ENCODE peak calls at places on chromosomes 13 and 19, in ten cellular contexts. One of them, this sample, is unnamed.

GRCh38 chr13:51067376-51068125 is 43.5 kb downstream of the C13orf42 start:
- DNase-seq in uterus: no peak
- DNase-seq in prostate gland: no peak
- DNase-seq in body of pancreas: no peak
- DNase-seq in thyroid gland: no peak
- DNase-seq in NB4: no peak
- DNase-seq in heart left ventricle: no peak
- DNase-seq in tibial nerve: no peak
- DNase-seq in K562: no peak
- DNase-seq in A549: no peak
- DNase-seq in this sample: no peak

GRCh38 chr19:56477429-56478338 is 539 bp upstream of the ZNF667 start:
- DNase-seq in NB4: no peak
- DNase-seq in tibial nerve: peak; percentile 63
- DNase-seq in prostate gland: peak; percentile 92
- DNase-seq in K562: peak; percentile 16
- DNase-seq in A549: no peak
- DNase-seq in thyroid gland: peak; percentile 92
- DNase-seq in uterus: peak; percentile 91
- DNase-seq in heart left ventricle: peak; percentile 97
- DNase-seq in body of pancreas: peak; percentile 79
- DNase-seq in this sample: peak; percentile 77

GRCh38 chr19:3761382-3762129 is at the start of gene APBA3:
- DNase-seq in NB4: peak; percentile 83
- DNase-seq in uterus: peak; percentile 92
- DNase-seq in A549: peak; percentile 88
- DNase-seq in body of pancreas: peak; percentile 94
- DNase-seq in K562: peak; percentile 91
- DNase-seq in prostate gland: peak; percentile 80
- DNase-seq in tibial nerve: peak; percentile 88
- DNase-seq in heart left ventricle: peak; percentile 93
- DNase-seq in thyroid gland: peak; percentile 90
- DNase-seq in this sample: peak; percentile 85

GRCh38 chr13:36848228-36848982 is 29.4 kb downstream of the RFXAP start:
- DNase-seq in thyroid gland: no peak
- DNase-seq in K562: no peak
- DNase-seq in uterus: no peak
- DNase-seq in prostate gland: no peak
- DNase-seq in A549: peak; percentile 6
- DNase-seq in heart left ventricle: no peak
- DNase-seq in NB4: peak; percentile 35
- DNase-seq in tibial nerve: no peak
- DNase-seq in body of pancreas: no peak
- DNase-seq in this sample: no peak

GRCh38 chr13:114077938-114078335 is 54.5 kb downstream of the RASA3 start:
- DNase-seq in body of pancreas: no peak
- DNase-seq in uterus: peak; percentile 59
- DNase-seq in K562: peak; percentile 20
- DNase-seq in heart left ventricle: peak; percentile 24
- DNase-seq in NB4: no peak
- DNase-seq in thyroid gland: no peak
- DNase-seq in prostate gland: no peak
- DNase-seq in A549: no peak
- DNase-seq in tibial nerve: peak; percentile 9
- DNase-seq in this sample: peak; percentile 68

GRCh38 chr19:900302-901111 is 7.2 kb downstream of the RNU6-9 start:
- DNase-seq in prostate gland: no peak
- DNase-seq in heart left ventricle: no peak
- DNase-seq in uterus: no peak
- DNase-seq in A549: peak; percentile 62
- DNase-seq in NB4: no peak
- DNase-seq in tibial nerve: no peak
- DNase-seq in K562: peak; percentile 91
- DNase-seq in body of pancreas: no peak
- DNase-seq in thyroid gland: no peak
- DNase-seq in this sample: no peak

GRCh38 chr19:11964496-11964857 is 363 bp upstream of the ZNF763 start:
- DNase-seq in heart left ventricle: no peak
- DNase-seq in K562: no peak
- DNase-seq in uterus: no peak
- DNase-seq in A549: no peak
- DNase-seq in tibial nerve: no peak
- DNase-seq in prostate gland: peak; percentile 10
- DNase-seq in thyroid gland: no peak
- DNase-seq in NB4: no peak
- DNase-seq in body of pancreas: no peak
- DNase-seq in this sample: no peak

GRCh38 chr13:53513199-53513598 is 484.6 kb downstream of the OLFM4 start:
- DNase-seq in uterus: no peak
- DNase-seq in NB4: no peak
- DNase-seq in A549: no peak
- DNase-seq in heart left ventricle: no peak
- DNase-seq in body of pancreas: no peak
- DNase-seq in tibial nerve: no peak
- DNase-seq in thyroid gland: peak; percentile 31
- DNase-seq in prostate gland: no peak
- DNase-seq in K562: no peak
- DNase-seq in this sample: no peak

GRCh38 chr19:15379083-15379995 is at the start of gene AKAP8:
- DNase-seq in body of pancreas: peak; percentile 99
- DNase-seq in uterus: peak; percentile 99
- DNase-seq in heart left ventricle: peak; percentile 99
- DNase-seq in prostate gland: peak; percentile 99
- DNase-seq in thyroid gland: peak; percentile 99
- DNase-seq in NB4: peak; percentile 98
- DNase-seq in K562: peak; percentile 97
- DNase-seq in tibial nerve: peak; percentile 98
- DNase-seq in A549: peak; percentile 98
- DNase-seq in this sample: peak; percentile 98
- TF ChIP-seq POLR2A in body of pancreas: peak; percentile 90
- TF ChIP-seq POLR2A in uterus: peak; percentile 65
- TF ChIP-seq POLR2A in heart left ventricle: peak; percentile 32
- TF ChIP-seq POLR2A in prostate gland: peak; percentile 66
- TF ChIP-seq POLR2A in thyroid gland: peak; percentile 82
- TF ChIP-seq POLR2A in NB4: peak; percentile 49
- TF ChIP-seq POLR2A in K562: peak; percentile 93
- TF ChIP-seq POLR2A in tibial nerve: peak; percentile 79
- TF ChIP-seq POLR2A in A549: peak; percentile 53
- TF ChIP-seq POLR2A in this sample: no peak

GRCh38 chr13:61880576-61881283 is 465.1 kb upstream of the PCDH20 start:
- DNase-seq in K562: peak; percentile 7
- DNase-seq in tibial nerve: no peak
- DNase-seq in heart left ventricle: no peak
- DNase-seq in prostate gland: no peak
- DNase-seq in uterus: no peak
- DNase-seq in A549: peak; percentile 34
- DNase-seq in body of pancreas: no peak
- DNase-seq in thyroid gland: peak; percentile 41
- DNase-seq in NB4: peak; percentile 71
- DNase-seq in this sample: no peak
- TF ChIP-seq CTCF in K562: no peak
- TF ChIP-seq CTCF in tibial nerve: peak; percentile 21
- TF ChIP-seq CTCF in heart left ventricle: peak; percentile 42
- TF ChIP-seq CTCF in prostate gland: no peak
- TF ChIP-seq CTCF in uterus: no peak
- TF ChIP-seq CTCF in A549: peak; percentile 13
- TF ChIP-seq CTCF in body of pancreas: peak; percentile 43
- TF ChIP-seq CTCF in thyroid gland: peak; percentile 53
- TF ChIP-seq CTCF in NB4: peak; percentile 91
- TF ChIP-seq CTCF in this sample: no peak

GRCh38 chr19:45676851-45677263 is 8.8 kb downstream of the GIPR start:
- DNase-seq in K562: no peak
- DNase-seq in uterus: no peak
- DNase-seq in prostate gland: no peak
- DNase-seq in tibial nerve: no peak
- DNase-seq in heart left ventricle: no peak
- DNase-seq in NB4: no peak
- DNase-seq in A549: no peak
- DNase-seq in thyroid gland: peak; percentile 23
- DNase-seq in body of pancreas: peak; percentile 64
- DNase-seq in this sample: no peak

GRCh38 chr19:45681391-45682015 is 10.2 kb downstream of the SNRPD2 start:
- DNase-seq in A549: peak; percentile 92
- DNase-seq in tibial nerve: peak; percentile 56
- DNase-seq in thyroid gland: peak; percentile 86
- DNase-seq in prostate gland: peak; percentile 92
- DNase-seq in body of pancreas: peak; percentile 91
- DNase-seq in heart left ventricle: peak; percentile 86
- DNase-seq in NB4: peak; percentile 78
- DNase-seq in uterus: peak; percentile 82
- DNase-seq in K562: peak; percentile 78
- DNase-seq in this sample: peak; percentile 80

GRCh38 chr19:45682908-45683307 is 8.8 kb downstream of the SNRPD2 start:
- DNase-seq in prostate gland: no peak
- DNase-seq in thyroid gland: no peak
- DNase-seq in A549: no peak
- DNase-seq in NB4: no peak
- DNase-seq in K562: no peak
- DNase-seq in tibial nerve: no peak
- DNase-seq in body of pancreas: no peak
- DNase-seq in uterus: no peak
- DNase-seq in heart left ventricle: no peak
- DNase-seq in this sample: no peak

GRCh38 chr19:45682117-45682516 is 9.6 kb downstream of the SNRPD2 start:
- DNase-seq in prostate gland: no peak
- DNase-seq in tibial nerve: no peak
- DNase-seq in uterus: no peak
- DNase-seq in body of pancreas: no peak
- DNase-seq in heart left ventricle: no peak
- DNase-seq in K562: no peak
- DNase-seq in thyroid gland: no peak
- DNase-seq in NB4: no peak
- DNase-seq in A549: no peak
- DNase-seq in this sample: no peak

DNA sequence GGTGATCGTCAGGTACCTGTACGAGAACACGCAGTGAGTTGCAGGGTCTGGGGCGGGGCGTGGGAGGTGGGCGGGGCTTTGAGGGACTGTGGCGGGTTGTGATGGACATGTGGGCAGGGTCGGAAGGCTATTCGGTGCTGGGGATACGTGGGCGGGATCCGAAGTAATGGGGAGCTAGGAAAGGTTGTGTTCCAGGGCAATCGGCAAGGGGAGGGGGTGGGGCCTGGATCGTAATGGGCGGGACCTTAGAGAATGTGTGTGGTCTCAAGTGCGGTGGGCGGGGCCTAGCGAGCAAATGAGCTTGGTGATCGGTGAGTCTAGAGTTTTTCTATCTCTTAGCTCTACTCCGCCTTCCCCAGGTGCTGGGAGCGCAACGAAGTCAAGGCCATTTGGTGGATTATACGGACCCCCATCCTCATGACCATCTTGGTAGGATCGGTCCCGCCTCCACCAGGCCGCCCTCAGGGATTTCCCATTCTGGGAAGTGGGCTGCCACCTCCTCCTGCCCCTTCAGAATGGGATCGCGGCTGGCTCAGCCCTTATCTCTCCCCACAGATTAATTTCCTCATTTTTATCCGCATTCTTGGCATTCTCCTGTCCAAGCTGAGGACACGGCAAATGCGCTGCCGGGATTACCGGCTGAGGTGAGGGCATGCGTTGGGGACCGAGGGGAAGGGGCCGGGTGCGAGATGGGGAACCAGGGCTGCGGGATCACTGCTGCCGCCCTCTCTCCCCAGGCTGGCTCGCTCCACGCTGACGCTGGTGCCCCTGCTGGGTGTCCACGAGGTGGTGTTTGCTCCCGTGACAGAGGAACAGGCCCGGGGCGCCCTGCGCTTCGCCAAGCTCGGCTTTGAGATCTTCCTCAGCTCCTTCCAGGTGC is 9.6 kb downstream of the GIPR start:
- DNase-seq in heart left ventricle: peak; percentile 77
- DNase-seq in A549: peak; percentile 97
- DNase-seq in NB4: peak; percentile 35
- DNase-seq in body of pancreas: peak; percentile 99
- DNase-seq in prostate gland: peak; percentile 92
- DNase-seq in uterus: peak; percentile 29
- DNase-seq in tibial nerve: peak; percentile 36
- DNase-seq in K562: peak; percentile 57
- DNase-seq in thyroid gland: peak; percentile 84
- DNase-seq in this sample: peak; percentile 94
- H3K4me3 ChIP-seq in heart left ventricle: peak overlapping the region; percentile 12
- H3K4me3 ChIP-seq in A549: peak overlapping the region; percentile 42
- H3K4me3 ChIP-seq in NB4: no peak overlapping the region
- H3K4me3 ChIP-seq in body of pancreas: peak overlapping the region; percentile 8
- H3K4me3 ChIP-seq in prostate gland: peak overlapping the region; percentile 29
- H3K4me3 ChIP-seq in uterus: no peak overlapping the region
- H3K4me3 ChIP-seq in tibial nerve: peak overlapping the region; percentile 33
- H3K4me3 ChIP-seq in K562: no peak overlapping the region
- H3K4me3 ChIP-seq in thyroid gland: peak overlapping the region; percentile 25
- H3K4me3 ChIP-seq in this sample: no peak overlapping the region

GRCh38 chr19:5023128-5023571 is 54.2 kb downstream of the KDM4B start:
- DNase-seq in body of pancreas: no peak
- DNase-seq in tibial nerve: no peak
- DNase-seq in heart left ventricle: no peak
- DNase-seq in K562: no peak
- DNase-seq in NB4: no peak
- DNase-seq in A549: no peak
- DNase-seq in prostate gland: peak; percentile 78
- DNase-seq in thyroid gland: peak; percentile 96
- DNase-seq in uterus: peak; percentile 33
- DNase-seq in this sample: no peak

GRCh38 chr19:5022066-5022860 is 53.4 kb downstream of the KDM4B start:
- DNase-seq in uterus: no peak
- DNase-seq in body of pancreas: no peak
- DNase-seq in A549: no peak
- DNase-seq in NB4: no peak
- DNase-seq in thyroid gland: peak; percentile 44
- DNase-seq in heart left ventricle: no peak
- DNase-seq in prostate gland: no peak
- DNase-seq in tibial nerve: no peak
- DNase-seq in K562: no peak
- DNase-seq in this sample: no peak

GRCh38 chr19:5025027-5025426 is 56.1 kb downstream of the KDM4B start:
- DNase-seq in thyroid gland: no peak
- DNase-seq in A549: no peak
- DNase-seq in K562: no peak
- DNase-seq in heart left ventricle: no peak
- DNase-seq in tibial nerve: no peak
- DNase-seq in prostate gland: no peak
- DNase-seq in NB4: no peak
- DNase-seq in uterus: no peak
- DNase-seq in body of pancreas: no peak
- DNase-seq in this sample: no peak

GRCh38 chr19:5026706-5027273 is 57.9 kb downstream of the KDM4B start:
- DNase-seq in body of pancreas: no peak
- DNase-seq in tibial nerve: no peak
- DNase-seq in heart left ventricle: no peak
- DNase-seq in uterus: no peak
- DNase-seq in K562: no peak
- DNase-seq in NB4: no peak
- DNase-seq in thyroid gland: no peak
- DNase-seq in A549: no peak
- DNase-seq in prostate gland: no peak
- DNase-seq in this sample: no peak

DNA sequence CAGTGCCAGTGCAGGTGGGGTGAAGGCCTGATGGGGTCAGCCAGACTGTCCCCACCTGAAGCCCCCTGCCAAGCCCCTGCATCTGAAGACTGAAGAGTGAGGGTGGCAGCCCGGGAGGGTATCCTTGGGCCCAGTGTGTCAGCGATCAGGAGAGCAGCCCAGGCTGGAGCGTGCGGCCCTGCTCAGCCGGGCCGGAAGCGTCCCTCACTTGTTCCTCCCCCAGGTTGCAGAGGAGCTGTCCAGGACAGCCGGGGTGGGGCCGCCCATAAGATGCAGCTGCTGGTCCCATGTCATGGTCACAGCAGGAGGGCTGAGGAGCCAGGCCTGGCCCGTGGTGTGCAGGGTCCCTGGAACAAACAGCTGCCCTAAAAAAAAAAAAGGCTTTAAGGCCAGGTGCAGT is 55.4 kb downstream of the KDM4B start:
- DNase-seq in prostate gland: no peak
- DNase-seq in tibial nerve: no peak
- DNase-seq in body of pancreas: no peak
- DNase-seq in NB4: no peak
- DNase-seq in K562: peak; percentile 52
- DNase-seq in heart left ventricle: no peak
- DNase-seq in A549: no peak
- DNase-seq in thyroid gland: no peak
- DNase-seq in uterus: peak; percentile 49
- DNase-seq in this sample: no peak
- TF ChIP-seq POLR2A in prostate gland: no peak
- TF ChIP-seq POLR2A in tibial nerve: no peak
- TF ChIP-seq POLR2A in body of pancreas: no peak
- TF ChIP-seq POLR2A in NB4: no peak
- TF ChIP-seq POLR2A in K562: no peak
- TF ChIP-seq POLR2A in heart left ventricle: no peak
- TF ChIP-seq POLR2A in A549: no peak
- TF ChIP-seq POLR2A in thyroid gland: no peak
- TF ChIP-seq POLR2A in uterus: no peak
- TF ChIP-seq POLR2A in this sample: no peak

This sample was measured in lower leg skin.